ENCODE peak calls at places on chromosomes 2 and 18, in four cellular contexts. W, K, U and M are unnamed samples.

GRCh38 chr18:36187826-36188721 is 777 bp downstream of the MOCOS start:
- DNase-seq in U (no peak), K (peak; percentile 19), W (peak; percentile 55), M (peak; percentile 19)

GRCh38 chr18:25561923-25562322 is 210.0 kb upstream of the ZNF521 start:
- DNase-seq in W (no peak), K (peak; percentile 33), U (peak; percentile 11), M (peak; percentile 28)

GRCh38 chr2:242013771-242014170 is 144.2 kb downstream of the RTP5 start:
- DNase-seq in K (no peak), W (no peak), U (no peak), M (no peak)

GRCh38 chr2:28970464-28971160 is 10.5 kb upstream of the TOGARAM2 start:
- DNase-seq in K (no peak), U (no peak), W (no peak), M (no peak)

GRCh38 chr2:74572178-74572925 is 17.8 kb downstream of the DOK1 start:
- DNase-seq in U (no peak), K (no peak), W (no peak), M (no peak)

GRCh38 chr2:50649626-50650397 is 382.1 kb downstream of the NRXN1 start:
- DNase-seq in U (no peak), K (peak; percentile 56), W (no peak), M (peak; percentile 25)

GRCh38 chr2:203626952-203627681 is 79.3 kb upstream of the CD28 start:
- DNase-seq in K (peak; percentile 86), U (no peak), W (no peak), M (peak; percentile 87)

GRCh38 chr2:67846341-67847070 is 216.3 kb downstream of the C1D start:
- DNase-seq in W (peak; percentile 78), K (peak; percentile 98), U (peak; percentile 78), M (peak; percentile 92)

GRCh38 chr2:43230481-43230880 is 4.1 kb upstream of the ZFP36L2 start:
- DNase-seq in W (peak; percentile 61), U (no peak), K (no peak), M (no peak)

GRCh38 chr2:149487189-149487588 is 100.4 kb downstream of the MMADHC start:
- DNase-seq in K (no peak), U (no peak), W (no peak), M (no peak)

GRCh38 chr2:10987861-10988260 is 76.1 kb downstream of the KCNF1 start:
- DNase-seq in K (peak; percentile 23), U (no peak), W (no peak), M (no peak)

GRCh38 chr2:189083088-189083487 is 96.5 kb downstream of the COL5A2 start:
- DNase-seq in U (no peak), K (no peak), W (no peak), M (no peak)

GRCh38 chr2:142965464-142965863 is 88.0 kb downstream of the KYNU start:
- DNase-seq in K (peak; percentile 78), U (no peak), W (no peak), M (peak; percentile 82)

GRCh38 chr2:189413249-189413648 is 28.0 kb upstream of the WDR75 start:
- DNase-seq in W (no peak), K (no peak), U (no peak), M (no peak)

GRCh38 chr2:172234716-172235661 is 132.3 kb upstream of the DLX2 start:
- DNase-seq in W (peak; percentile 83), U (peak; percentile 43), K (no peak), M (no peak)

GRCh38 chr2:26640781-26641564 is at the start of gene CIB4:
- DNase-seq in U (no peak), K (no peak), W (peak; percentile 50), M (no peak)

GRCh38 chr2:234026111-234026510 is 24.4 kb upstream of the SPP2 start:
- DNase-seq in K (peak; percentile 13), W (no peak), U (no peak), M (no peak)

GRCh38 chr2:173354601-173355131 is at the start of gene CDCA7:
- DNase-seq in W (peak; percentile 82), K (peak; percentile 54), U (peak; percentile 78), M (peak; percentile 75)

GRCh38 chr2:5666798-5667197 is 25.4 kb upstream of the SOX11 start:
- DNase-seq in W (peak; percentile 65), U (no peak), K (peak; percentile 7), M (no peak)

GRCh38 chr2:75466708-75467311 is 93.9 kb downstream of the EVA1A start:
- DNase-seq in U (peak; percentile 29), W (peak; percentile 68), K (peak; percentile 15), M (peak; percentile 36)

GRCh38 chr2:44450806-44451205 is 89.1 kb downstream of the CAMKMT start:
- DNase-seq in K (no peak), U (no peak), W (no peak), M (no peak)

GRCh38 chr18:27004056-27004829 is 138.7 kb upstream of the AQP4 start:
- DNase-seq in U (no peak), W (no peak), K (no peak), M (peak; percentile 6)

GRCh38 chr2:221896505-221897151 is 324.5 kb upstream of the EPHA4 start:
- DNase-seq in K (peak; percentile 53), U (no peak), W (no peak), M (peak; percentile 70)

GRCh38 chr2:213678437-213679218 is 394.4 kb downstream of the SPAG16 start:
- DNase-seq in K (no peak), W (no peak), U (no peak), M (no peak)

GRCh38 chr2:109415460-109416004 is 198.2 kb downstream of the SEPTIN10 start:
- DNase-seq in K (no peak), W (peak; percentile 61), U (no peak), M (no peak)
- H3K4ac ChIP-seq in K (no peak overlapping the region), W (no peak overlapping the region), U (no peak overlapping the region), M (no peak overlapping the region)

GRCh38 chr2:14621114-14621513 is 11.4 kb upstream of the LRATD1 start:
- DNase-seq in W (no peak), U (no peak), K (no peak), M (no peak)

GRCh38 chr2:14614011-14614410 is 18.5 kb upstream of the LRATD1 start:
- DNase-seq in U (no peak), K (no peak), W (no peak), M (no peak)

GRCh38 chr2:14615701-14616100 is 16.8 kb upstream of the LRATD1 start:
- DNase-seq in U (no peak), K (no peak), W (no peak), M (no peak)

GRCh38 chr2:14616342-14616741 is 16.2 kb upstream of the LRATD1 start:
- DNase-seq in W (no peak), K (no peak), U (no peak), M (no peak)

GRCh38 chr2:14616950-14617349 is 15.6 kb upstream of the LRATD1 start:
- DNase-seq in K (no peak), U (no peak), W (no peak), M (no peak)
- H3K23ac ChIP-seq in K (no peak overlapping the region), U (no peak overlapping the region), W (no peak overlapping the region), M (no peak overlapping the region)

DNA sequence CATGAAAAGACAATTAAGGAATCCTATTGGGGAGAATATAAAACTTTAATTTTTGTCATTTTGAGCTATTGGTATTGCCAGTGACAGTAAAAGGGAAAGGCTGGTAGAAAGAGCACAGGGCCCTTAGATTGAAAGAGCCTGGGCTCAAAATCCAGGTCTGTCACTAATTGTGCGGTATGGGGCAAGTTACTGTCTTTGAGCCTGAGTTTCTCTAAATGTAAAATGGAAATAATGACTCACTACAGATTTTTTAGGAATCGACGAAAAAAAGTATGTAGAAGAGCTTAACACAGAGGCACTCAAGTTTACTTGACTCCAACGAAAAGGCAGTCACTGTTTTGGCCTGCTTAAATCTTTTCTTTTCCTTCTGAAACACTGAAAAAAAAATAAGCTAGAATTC is 7.0 kb downstream of the NDUFV2 start:
- DNase-seq in K (peak; percentile 61), W (no peak), U (no peak), M (peak; percentile 66)
- H3K4me1 ChIP-seq in K (peaks cover 12% of the 10 kb centered on the region), W (peaks cover 4% of the 10 kb centered on the region), U (peaks cover 19% of the 10 kb centered on the region), M (peaks cover 7% of the 10 kb centered on the region)

DNA sequence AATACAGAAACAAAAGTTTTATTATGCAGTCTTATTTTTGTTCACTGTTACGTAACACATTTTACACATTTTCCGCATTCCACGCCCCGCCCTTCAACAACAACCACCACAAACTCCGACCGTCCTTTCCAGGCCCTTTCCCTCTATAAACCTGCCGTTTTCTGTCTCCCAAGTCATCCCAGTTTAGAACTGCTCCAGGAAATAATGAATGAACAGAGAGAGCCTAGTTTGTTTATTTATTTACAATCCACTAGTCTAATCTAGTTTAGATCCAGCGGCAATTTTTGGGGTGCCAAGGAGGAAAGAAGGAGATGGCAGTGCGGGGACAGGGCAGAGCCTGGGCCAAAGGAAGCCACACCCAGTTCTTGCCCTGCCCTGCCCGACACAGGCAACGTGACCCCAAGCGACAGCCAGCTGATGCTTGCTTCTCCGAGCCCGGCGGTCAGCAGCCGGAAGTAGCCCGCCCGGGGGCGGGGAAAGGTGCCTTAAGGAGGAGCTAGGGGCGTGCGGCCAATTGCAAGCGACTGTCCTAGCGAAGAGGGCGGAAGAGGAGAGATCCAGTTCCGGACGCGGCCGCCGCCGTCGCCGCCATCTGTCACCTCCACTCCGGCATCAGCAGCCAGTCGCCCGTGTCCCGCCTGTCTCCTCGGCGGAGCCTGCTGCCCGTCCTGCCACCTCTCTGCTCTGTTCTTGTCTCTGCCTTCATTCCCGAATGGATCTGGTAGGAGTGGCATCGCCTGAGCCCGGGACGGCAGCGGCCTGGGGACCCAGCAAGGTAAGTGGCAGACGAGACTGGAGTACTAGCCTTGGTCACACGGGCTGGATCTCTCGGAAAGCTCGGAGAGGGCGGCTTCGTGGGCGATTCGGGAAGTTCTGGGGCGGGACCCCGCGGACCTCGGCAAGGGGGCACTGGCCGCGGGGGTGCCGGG is at the start of gene RIOK3:
- DNase-seq in U (peak; percentile 92), K (peak; percentile 92), W (peak; percentile 98), M (peak; percentile 96)
- H3K4ac ChIP-seq in U (no peak within 1 kb of the TSS), K (peak within 1 kb of the TSS; percentile 88), W (no peak within 1 kb of the TSS), M (peak within 1 kb of the TSS; percentile 92)

DNA sequence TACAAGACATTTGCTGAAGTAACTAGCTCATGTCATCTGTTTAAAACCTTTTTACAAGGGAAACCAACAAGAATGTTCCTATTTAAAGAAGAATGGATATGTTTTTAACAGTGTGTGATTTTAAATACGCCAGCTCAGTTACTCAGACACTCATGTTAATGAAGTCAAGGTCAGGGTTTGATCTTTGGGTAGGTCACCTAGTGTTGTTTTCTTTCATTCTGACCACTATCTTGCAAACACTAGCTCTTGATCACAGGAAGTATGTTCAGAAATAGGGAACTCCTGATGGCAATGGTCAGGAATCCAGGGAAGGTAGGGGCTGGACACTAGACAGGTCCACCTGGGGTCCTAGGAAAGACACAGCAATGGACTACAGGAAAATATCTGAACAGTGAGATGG is 116.7 kb downstream of the CPS1 start:
- DNase-seq in K (no peak), U (no peak), W (no peak), M (no peak)
- H3K23ac ChIP-seq in K (no peak overlapping the region), U (no peak overlapping the region), W (no peak overlapping the region), M (no peak overlapping the region)